ENCODE peak calls at places on chromosome 7, in nine cellular contexts. F is stimulated activated CD4-positive, alpha-beta T cell treated with anti-CD3 and anti-CD28 coated beads, Interleukin-12 subunit alpha, Interleukin-12 subunit beta, amount 100 ng/mL, for 24 hours; J is effector memory CD4-positive, alpha-beta T cell; E is HFF-Myc; U is heart left ventricle; I is breast epithelium; N is T-helper 17 cell; V is globus pallidus; Y is heart right ventricle. G is an unnamed sample.
A peak's percentile ranks its signal among the peaks of the same experiment; 100 is the strongest.

GRCh38 chr7:87004956-87005355 is 54.5 kb downstream of the ELAPOR2 start:
- DNase-seq in Y (no peak), E (no peak), V (no peak), U (no peak), F (no peak), J (no peak), N (no peak), I (no peak), G (no peak)

GRCh38 chr7:132001166-132001565 is 444.7 kb upstream of the PODXL start:
- DNase-seq in F (no peak), I (no peak), U (no peak), J (no peak), E (no peak), N (no peak), Y (no peak), V (no peak), G (no peak)

GRCh38 chr7:7620644-7621210 is 19.8 kb upstream of the UMAD1 start:
- DNase-seq in J (no peak), I (no peak), N (no peak), U (no peak), F (no peak), Y (no peak), V (no peak), E (no peak), G (no peak)

GRCh38 chr7:24898691-24899090 is 81.3 kb downstream of the OSBPL3 start:
- DNase-seq in U (no peak), V (no peak), I (no peak), J (no peak), E (no peak), Y (no peak), N (no peak), F (no peak), G (no peak)

GRCh38 chr7:103996017-103996551 is 6.6 kb upstream of the RELN start:
- DNase-seq in J (no peak), N (no peak), E (no peak), Y (no peak), V (no peak), U (no peak), I (no peak), F (no peak), G (no peak)

GRCh38 chr7:133434246-133434865 is 181.5 kb downstream of the EXOC4 start:
- DNase-seq in Y (no peak), J (no peak), E (no peak), F (no peak), I (no peak), N (no peak), U (no peak), V (peak; percentile 36), G (no peak)

GRCh38 chr7:155871211-155871610 is 58.9 kb upstream of the SHH start:
- DNase-seq in Y (no peak), V (no peak), J (no peak), U (no peak), N (no peak), I (no peak), E (no peak), F (no peak), G (no peak)

GRCh38 chr7:132815130-132815529 is 238.9 kb upstream of the PLXNA4 start:
- DNase-seq in F (no peak), V (no peak), J (no peak), U (no peak), N (no peak), Y (no peak), I (no peak), E (no peak), G (no peak)

GRCh38 chr7:7773334-7774308 is 55.2 kb upstream of the RPA3 start:
- DNase-seq in N (no peak), F (no peak), Y (no peak), J (no peak), I (no peak), E (no peak), U (no peak), V (no peak), G (no peak)

GRCh38 chr7:76403780-76404494 is 5.6 kb downstream of the SSC4D start:
- DNase-seq in F (no peak), E (no peak), Y (no peak), U (no peak), V (no peak), I (no peak), J (no peak), N (no peak), G (no peak)

GRCh38 chr7:132206594-132206993 is 369.7 kb downstream of the PLXNA4 start:
- DNase-seq in N (no peak), Y (peak; percentile 17), I (no peak), U (peak; percentile 39), F (no peak), V (no peak), J (no peak), E (no peak), G (peak; percentile 62)

GRCh38 chr7:25758559-25758958 is 393.4 kb upstream of the NFE2L3 start:
- DNase-seq in F (no peak), E (no peak), V (no peak), J (no peak), Y (no peak), U (no peak), I (no peak), N (no peak), G (no peak)

GRCh38 chr7:100435401-100436304 is 644 bp downstream of the PPP1R35 start:
- DNase-seq in Y (peak; percentile 42), U (peak; percentile 47), V (no peak), I (peak; percentile 56), E (no peak), N (peak; percentile 34), F (no peak), J (peak; percentile 27), G (peak; percentile 40)

GRCh38 chr7:37352974-37353948 is 95.4 kb downstream of the ELMO1 start:
- DNase-seq in E (no peak), U (peak; percentile 42), F (no peak), J (peak; percentile 74), I (no peak), Y (no peak), N (peak; percentile 54), V (no peak), G (peak; percentile 49)

GRCh38 chr7:44247868-44248651 is 47.3 kb downstream of the YKT6 start:
- DNase-seq in U (no peak), I (no peak), F (no peak), E (no peak), J (no peak), N (no peak), Y (no peak), V (no peak), G (no peak)

GRCh38 chr7:130461256-130461655 is 20.4 kb upstream of the CEP41 start:
- DNase-seq in N (no peak), J (no peak), F (no peak), Y (no peak), I (no peak), E (no peak), U (no peak), V (no peak), G (no peak)

GRCh38 chr7:46492460-46492859 is 571.4 kb upstream of the IGFBP3 start:
- DNase-seq in Y (no peak), N (no peak), V (no peak), E (no peak), J (no peak), I (no peak), U (no peak), F (no peak), G (no peak)

GRCh38 chr7:2732959-2733584 is 45.1 kb downstream of the AMZ1 start:
- DNase-seq in Y (peak; percentile 67), E (no peak), U (peak; percentile 88), F (no peak), V (peak; percentile 25), I (peak; percentile 71), N (no peak), J (no peak), G (peak; percentile 87)

GRCh38 chr7:826230-826905 is 5.9 kb upstream of the SUN1 start:
- DNase-seq in V (no peak), E (no peak), U (no peak), N (no peak), Y (no peak), F (no peak), I (no peak), J (no peak), G (no peak)

GRCh38 chr7:106757846-106758245 is 96.9 kb upstream of the CCDC71L start:
- DNase-seq in V (no peak), F (no peak), J (no peak), Y (peak; percentile 13), U (peak; percentile 39), E (no peak), N (no peak), I (no peak), G (no peak)

GRCh38 chr7:70457477-70458194 is 674.3 kb upstream of the GALNT17 start:
- DNase-seq in Y (no peak), N (no peak), E (no peak), F (no peak), I (no peak), J (no peak), V (no peak), U (no peak), G (no peak)

GRCh38 chr7:116170180-116170579 is 40.2 kb upstream of the TES start:
- DNase-seq in F (no peak), E (no peak), J (no peak), N (no peak), Y (no peak), U (no peak), V (no peak), I (no peak), G (no peak)

GRCh38 chr7:127886248-127886647 is 145.0 kb downstream of the LRRC4 start:
- DNase-seq in V (no peak), I (no peak), N (no peak), F (no peak), J (no peak), E (no peak), Y (no peak), U (no peak), G (no peak)

GRCh38 chr7:149007615-149008014 is 20.7 kb downstream of the PDIA4 start:
- DNase-seq in F (no peak), Y (no peak), V (peak; percentile 17), I (no peak), N (no peak), U (no peak), E (no peak), J (no peak), G (no peak)